ENCODE peak calls at places on chromosomes 7 and 10, in eight cellular contexts. G, Y, B, Z, J, U, D and N are unnamed samples.

GRCh38 chr7:23811540-23811939 is 101.5 kb downstream of the STK31 start:
- DNase-seq in G (no peak), Y (no peak), B (no peak), Z (no peak), J (peak), U (no peak), D (no peak), N (no peak)

GRCh38 chr7:304574-305409 is 14.8 kb downstream of the FOXL3 start:
- DNase-seq in G (no peak), Y (no peak), B (no peak), Z (no peak), J (no peak), U (peak), D (no peak), N (no peak)

GRCh38 chr7:128890306-128891109 is 20.0 kb downstream of the KCP start:
- DNase-seq in G (no peak), Y (no peak), B (peak), Z (no peak), J (no peak), U (no peak), D (no peak), N (no peak)

GRCh38 chr10:71216751-71217265 is 4.4 kb downstream of the UNC5B start:
- DNase-seq in G (no peak), Y (no peak), B (no peak), Z (peak), J (no peak), U (no peak), D (no peak), N (no peak)

GRCh38 chr7:2613113-2613925 is 18.5 kb upstream of the TTYH3 start:
- DNase-seq in G (no peak), Y (no peak), B (no peak), Z (no peak), J (no peak), U (no peak), D (no peak), N (no peak)

GRCh38 chr10:74831518-74832120 is 5.2 kb downstream of the KAT6B start:
- DNase-seq in G (no peak), Y (no peak), B (no peak), Z (no peak), J (no peak), U (no peak), D (no peak), N (no peak)

GRCh38 chr7:5077740-5078139 is 32.1 kb downstream of the RBAK start:
- DNase-seq in G (no peak), Y (peak), B (no peak), Z (no peak), J (no peak), U (no peak), D (no peak), N (no peak)

GRCh38 chr7:99731638-99732374 is 3.2 kb downstream of the CYP3A7 start:
- DNase-seq in G (no peak), Y (no peak), B (no peak), Z (no peak), J (no peak), U (no peak), D (no peak), N (no peak)

GRCh38 chr10:61452229-61452651 is 941 bp downstream of the TMEM26 start:
- DNase-seq in G (peak), Y (no peak), B (peak), Z (no peak), J (no peak), U (no peak), D (no peak), N (no peak)

GRCh38 chr10:88899886-88900285 is 19.8 kb downstream of the STAMBPL1 start:
- DNase-seq in G (no peak), Y (no peak), B (no peak), Z (no peak), J (no peak), U (no peak), D (no peak), N (no peak)

GRCh38 chr10:59255463-59255862 is 79.0 kb downstream of the PHYHIPL start:
- DNase-seq in G (no peak), Y (no peak), B (no peak), Z (no peak), J (no peak), U (no peak), D (no peak), N (no peak)

GRCh38 chr10:490256-490655 is 199.2 kb downstream of the DIP2C start:
- DNase-seq in G (peak), Y (peak), B (no peak), Z (no peak), J (no peak), U (no peak), D (no peak), N (no peak)

GRCh38 chr10:62457598-62457997 is 83.4 kb downstream of the ZNF365 start:
- DNase-seq in G (no peak), Y (no peak), B (no peak), Z (no peak), J (no peak), U (no peak), D (no peak), N (no peak)

GRCh38 chr7:73879977-73880681 is 19.2 kb downstream of the TMEM270 start:
- DNase-seq in G (peak), Y (peak), B (peak), Z (no peak), J (no peak), U (no peak), D (peak), N (no peak)

GRCh38 chr7:77570330-77571011 is 33.4 kb downstream of the PTPN12 start:
- DNase-seq in G (no peak), Y (peak), B (no peak), Z (peak), J (no peak), U (no peak), D (peak), N (no peak)

GRCh38 chr7:4226166-4226857 is 455.8 kb upstream of the FOXK1 start:
- DNase-seq in G (no peak), Y (no peak), B (no peak), Z (no peak), J (peak), U (no peak), D (no peak), N (no peak)

DNA sequence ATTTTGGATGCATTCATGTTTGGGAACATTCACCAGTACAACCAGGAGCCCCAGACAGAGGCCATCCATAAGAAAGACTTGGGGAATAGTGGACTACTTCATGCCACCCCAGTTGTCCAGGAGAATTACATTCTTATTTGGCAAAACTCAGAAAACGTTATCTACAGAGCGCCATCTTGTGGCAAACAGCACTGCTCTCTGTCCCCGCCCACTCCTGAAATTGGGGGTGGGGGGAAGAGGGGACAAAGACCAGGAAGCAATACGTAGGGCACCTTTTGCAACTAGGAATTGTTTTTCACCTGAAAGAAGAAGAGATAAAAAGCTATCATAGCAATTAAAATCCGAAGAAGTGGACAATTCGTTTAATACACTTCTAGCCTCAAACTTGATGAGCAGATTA is 134.6 kb upstream of the MGMT start:
- DNase-seq in G (no peak), Y (peak), B (no peak), Z (no peak), J (peak), U (no peak), D (no peak), N (no peak)
- TF ChIP-seq CTCF in G (peak), Y (no peak), B (peak), Z (no peak), J (peak), U (no peak), D (peak), N (peak)

GRCh38 chr10:86141896-86142295 is 224.7 kb downstream of the GRID1 start:
- DNase-seq in G (no peak), Y (no peak), B (no peak), Z (no peak), J (no peak), U (no peak), D (no peak), N (no peak)

GRCh38 chr10:86138551-86139065 is 228.0 kb downstream of the GRID1 start:
- DNase-seq in G (no peak), Y (no peak), B (no peak), Z (no peak), J (no peak), U (no peak), D (no peak), N (no peak)

GRCh38 chr10:86139066-86139657 is 227.4 kb downstream of the GRID1 start:
- DNase-seq in G (no peak), Y (no peak), B (peak), Z (no peak), J (peak), U (no peak), D (no peak), N (no peak)

GRCh38 chr10:86149264-86149663 is 217.3 kb downstream of the GRID1 start:
- DNase-seq in G (no peak), Y (no peak), B (no peak), Z (no peak), J (no peak), U (no peak), D (no peak), N (no peak)

GRCh38 chr10:86144301-86144700 is 222.3 kb downstream of the GRID1 start:
- DNase-seq in G (no peak), Y (no peak), B (no peak), Z (no peak), J (no peak), U (no peak), D (no peak), N (no peak)
- TF ChIP-seq CTCF in G (no peak), Y (no peak), B (no peak), Z (no peak), J (no peak), U (no peak), D (no peak), N (no peak)

DNA sequence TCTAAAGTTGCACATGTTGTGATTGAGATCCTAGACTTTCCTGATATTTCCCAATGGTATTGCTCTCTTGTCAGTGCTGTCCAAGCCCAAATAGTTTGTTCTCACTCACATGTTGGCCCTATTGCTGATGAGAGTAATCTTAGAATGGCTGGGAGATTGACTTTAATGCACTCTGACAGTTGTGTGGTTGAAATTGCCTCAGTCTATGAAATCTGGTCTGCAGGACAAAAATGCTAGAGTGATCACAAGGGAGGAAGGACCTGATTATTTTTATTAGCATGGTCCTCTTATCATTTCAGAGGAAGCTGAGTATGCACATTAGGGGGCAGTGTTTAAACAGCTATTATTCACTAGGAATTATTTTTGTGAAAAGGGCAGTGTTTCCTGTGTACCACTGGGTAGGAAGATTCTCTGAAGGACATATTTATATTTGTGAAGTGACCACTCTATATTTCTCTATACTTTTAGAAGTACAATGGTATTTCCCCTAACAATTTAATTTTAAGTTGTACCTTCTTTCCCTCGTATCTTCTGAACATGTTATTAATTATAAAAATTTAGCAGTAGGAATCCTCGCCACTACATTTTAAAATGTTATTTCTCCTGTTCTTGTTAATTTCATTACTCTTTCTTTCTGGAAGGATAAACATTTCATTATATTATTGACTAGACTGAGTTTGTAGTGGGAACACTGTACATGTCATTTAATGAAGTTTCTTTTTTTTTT is 64.4 kb downstream of the SUGCT start:
- DNase-seq in G (no peak), Y (peak), B (no peak), Z (peak), J (no peak), U (no peak), D (peak), N (no peak)
- TF ChIP-seq CTCF in G (peak), Y (peak), B (peak), Z (peak), J (peak), U (peak), D (peak), N (peak)

DNA sequence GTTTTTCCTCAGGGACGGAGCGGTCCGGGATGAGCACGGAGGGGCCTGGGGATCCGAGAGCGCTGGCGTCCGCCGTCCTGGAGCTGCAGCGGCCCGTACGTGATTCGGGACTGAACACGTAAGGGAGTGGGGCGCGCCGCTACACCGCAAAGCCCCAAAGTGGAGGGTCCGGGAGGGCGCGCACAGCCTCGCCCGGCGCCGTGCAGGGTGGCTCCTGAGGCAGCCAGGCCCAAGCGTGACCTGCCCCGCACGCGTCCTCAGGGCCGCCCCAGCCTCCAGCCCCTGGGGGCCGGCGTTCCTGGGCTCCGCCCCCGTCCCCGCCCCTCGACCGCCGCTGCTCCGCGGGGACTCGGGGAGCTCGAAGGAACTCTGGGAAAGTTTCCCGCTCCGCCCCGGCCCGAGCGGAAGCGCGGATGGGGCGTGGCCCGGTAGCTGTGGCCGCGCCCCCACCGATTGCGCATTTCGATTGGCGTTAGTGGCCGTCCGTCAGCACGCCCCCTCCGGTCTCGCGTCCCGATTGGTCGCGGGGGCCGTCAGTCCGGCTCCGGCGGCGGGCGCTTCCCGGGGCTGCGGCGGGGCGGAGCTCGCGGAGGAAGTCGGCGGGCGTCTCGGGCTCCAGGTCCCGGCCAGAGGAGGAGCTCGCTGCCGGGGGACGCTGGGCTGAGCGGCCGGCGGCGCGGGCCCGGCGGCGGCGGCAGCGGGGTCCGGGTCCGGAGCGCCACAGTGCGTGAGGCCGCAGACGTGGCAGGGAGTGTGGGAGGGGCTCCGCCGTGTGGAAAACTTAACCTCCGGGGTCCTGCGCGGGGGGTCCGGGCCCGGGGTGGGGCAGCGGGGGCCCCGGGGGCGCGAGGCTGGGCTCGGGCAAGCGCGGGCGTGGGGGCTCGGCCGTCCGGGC is at the start of the genes ANKRD16 and FBH1:
- DNase-seq in G (peak), Y (peak), B (peak), Z (peak), J (peak), U (peak), D (peak), N (peak)
- TF ChIP-seq CTCF in G (peak), Y (no peak), B (no peak), Z (no peak), J (no peak), U (no peak), D (no peak), N (no peak)